ENCODE peak calls at places on chromosomes 1 and 21, in four cellular contexts. D, W, Q and I are unnamed samples.

GRCh38 chr1:209603877-209604276 is 20.4 kb downstream of the CAMK1G start:
- DNase-seq in D (no peak), W (no peak), Q (no peak), I (no peak)

GRCh38 chr1:181396811-181397210 is 86.5 kb upstream of the CACNA1E start:
- DNase-seq in D (no peak), W (no peak), Q (no peak), I (no peak)

GRCh38 chr1:59856725-59857338 is 42.1 kb downstream of the HOOK1 start:
- DNase-seq in D (no peak), W (no peak), Q (no peak), I (no peak)

GRCh38 chr1:203807211-203807610 is 11.8 kb downstream of the ZBED6 start:
- DNase-seq in D (no peak), W (no peak), Q (no peak), I (no peak)

GRCh38 chr1:1470626-1471388 is 758 bp upstream of the ATAD3B start:
- DNase-seq in D (no peak), W (no peak), Q (no peak), I (peak; percentile 20)

GRCh38 chr1:91774520-91775203 is 111.3 kb downstream of the TGFBR3 start:
- DNase-seq in D (no peak), W (no peak), Q (no peak), I (no peak)

GRCh38 chr1:221740941-221741363 is 937 bp downstream of the DUSP10 start:
- DNase-seq in D (no peak), W (no peak), Q (no peak), I (peak; percentile 51)

GRCh38 chr1:2534775-2535387 is 4.8 kb upstream of the HES5 start:
- DNase-seq in D (no peak), W (no peak), Q (no peak), I (peak; percentile 86)

GRCh38 chr1:229295745-229296144 is 24.8 kb downstream of the RAB4A start:
- DNase-seq in D (no peak), W (no peak), Q (no peak), I (no peak)

GRCh38 chr1:236890152-236891056 is 95.3 kb downstream of the MTR start:
- DNase-seq in D (no peak), W (no peak), Q (no peak), I (no peak)

GRCh38 chr1:52970149-52970548 is 43.1 kb downstream of the SCP2 start:
- DNase-seq in D (no peak), W (no peak), Q (no peak), I (peak; percentile 8)

GRCh38 chr1:211687462-211688215 is 12.2 kb upstream of the NEK2 start:
- DNase-seq in D (no peak), W (no peak), Q (no peak), I (no peak)

GRCh38 chr1:216598448-216598847 is 124.8 kb downstream of the ESRRG start:
- DNase-seq in D (no peak), W (no peak), Q (no peak), I (no peak)

GRCh38 chr1:106584127-106584526 is 472.3 kb upstream of the PRMT6 start:
- DNase-seq in D (no peak), W (no peak), Q (no peak), I (no peak)

GRCh38 chr1:201595381-201595780 is 56.5 kb downstream of the NAV1 start:
- DNase-seq in D (no peak), W (no peak), Q (no peak), I (no peak)

GRCh38 chr21:17476006-17476405 is 36.8 kb upstream of the CXADR start:
- DNase-seq in D (no peak), W (peak; percentile 45), Q (no peak), I (no peak)

GRCh38 chr1:227227761-227228160 is 90.5 kb downstream of the CDC42BPA start:
- DNase-seq in D (no peak), W (no peak), Q (no peak), I (no peak)

GRCh38 chr1:74771913-74772515 is 39.1 kb downstream of the TYW3 start:
- DNase-seq in D (no peak), W (no peak), Q (no peak), I (peak; percentile 68)

GRCh38 chr1:39776400-39776713 is 5.2 kb upstream of the OXCT2 start:
- DNase-seq in D (no peak), W (no peak), Q (peak; percentile 67), I (no peak)

GRCh38 chr1:36142121-36142520 is 7.2 kb downstream of the TRAPPC3 start:
- DNase-seq in D (no peak), W (no peak), Q (no peak), I (no peak)

GRCh38 chr1:62391369-62391971 is 45.4 kb upstream of the USP1 start:
- DNase-seq in D (no peak), W (no peak), Q (peak; percentile 36), I (peak; percentile 48)

GRCh38 chr21:17542371-17542992 is 29.6 kb downstream of the CXADR start:
- DNase-seq in D (no peak), W (no peak), Q (no peak), I (no peak)

DNA sequence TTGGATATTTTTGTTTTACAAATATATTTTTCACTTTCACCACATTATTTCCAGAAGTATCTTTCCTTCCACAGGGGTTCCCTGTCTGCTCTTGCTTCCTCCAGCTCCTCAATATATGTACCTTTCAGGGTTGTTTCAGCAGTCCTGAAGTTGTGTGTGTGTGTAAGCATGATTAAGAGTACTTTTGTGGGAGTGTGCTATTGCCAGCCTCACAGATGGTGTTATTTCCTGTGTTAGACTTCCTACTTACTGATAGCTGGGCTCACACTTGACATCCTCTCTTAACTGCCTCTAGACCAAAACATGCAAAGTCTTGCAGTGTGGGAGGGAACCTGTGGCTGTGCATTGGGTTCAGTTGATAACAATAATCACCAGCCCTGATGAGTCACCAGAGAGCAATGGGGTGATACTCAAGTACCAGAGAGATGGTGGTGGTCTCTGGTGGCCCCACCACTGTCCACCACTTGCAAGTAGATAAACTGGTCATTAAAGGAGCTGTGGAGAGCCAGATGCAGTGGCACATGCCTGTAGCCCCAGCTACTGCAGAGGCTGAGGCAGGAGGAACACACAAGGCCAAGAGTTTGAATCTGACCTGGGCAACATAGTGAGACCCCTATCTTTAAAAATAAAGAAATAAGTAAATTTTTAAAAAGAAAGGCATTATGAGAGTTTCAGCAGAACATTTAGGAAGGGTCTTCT is 126.7 kb downstream of the NR5A2 start:
- DNase-seq in D (no peak), W (no peak), Q (peak; percentile 68), I (no peak)
- TF ChIP-seq CTCF in D (no peak), W (no peak), Q (no peak), I (no peak)

DNA sequence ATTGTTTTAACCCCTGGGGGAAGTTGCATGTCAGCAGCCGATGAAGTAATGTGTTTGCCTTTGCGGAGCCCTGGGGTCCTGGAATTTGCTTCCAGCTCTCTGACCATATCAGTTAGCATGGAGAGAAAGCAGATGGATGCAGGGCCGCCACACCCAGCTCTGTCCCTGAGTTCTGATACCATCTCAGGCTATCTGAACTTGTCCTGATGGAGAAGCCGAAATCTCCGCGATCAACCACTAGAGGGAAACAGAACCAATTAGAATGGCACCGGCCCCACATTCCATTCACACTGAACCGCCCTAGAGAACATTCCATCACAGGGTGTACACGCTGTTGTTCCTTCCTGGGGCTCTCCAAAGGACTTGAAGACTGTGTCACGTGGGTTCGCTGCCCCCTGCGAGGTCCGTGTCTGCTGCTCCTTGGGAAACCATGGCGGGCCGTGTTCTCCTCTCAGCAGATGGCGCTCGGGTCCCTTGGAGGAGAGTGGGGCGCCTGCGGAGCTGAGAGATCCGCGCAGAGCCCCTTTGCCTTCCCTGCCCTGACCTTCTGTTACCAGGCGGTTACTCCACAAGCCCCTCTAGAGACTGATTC is 75.4 kb downstream of the ABCA4 start:
- DNase-seq in D (peak; percentile 66), W (peak; percentile 61), Q (peak; percentile 44), I (peak; percentile 90)
- TF ChIP-seq CTCF in D (peak; percentile 75), W (peak; percentile 66), Q (peak; percentile 45), I (peak; percentile 45)

GRCh38 chr1:178034676-178035075 is 59.2 kb upstream of the RASAL2 start:
- DNase-seq in D (no peak), W (no peak), Q (no peak), I (no peak)

GRCh38 chr1:178038372-178038771 is 55.5 kb upstream of the RASAL2 start:
- DNase-seq in D (no peak), W (no peak), Q (no peak), I (no peak)

GRCh38 chr1:178036090-178036489 is 57.8 kb upstream of the RASAL2 start:
- DNase-seq in D (no peak), W (no peak), Q (no peak), I (no peak)

GRCh38 chr1:178039826-178040380 is 54.0 kb upstream of the RASAL2 start:
- DNase-seq in D (no peak), W (no peak), Q (no peak), I (no peak)

GRCh38 chr1:178037510-178038253 is 56.2 kb upstream of the RASAL2 start:
- DNase-seq in D (peak; percentile 42), W (peak; percentile 94), Q (no peak), I (no peak)
- TF ChIP-seq CTCF in D (peak; percentile 30), W (peak; percentile 46), Q (no peak), I (no peak)

GRCh38 chr1:196690582-196690981 is 38.7 kb downstream of the CFH start:
- DNase-seq in D (no peak), W (no peak), Q (no peak), I (no peak)
- TF ChIP-seq CTCF in D (no peak), W (no peak), Q (no peak), I (no peak)

GRCh38 chr1:61079898-61080336 is 2.4 kb upstream of the NFIA start:
- DNase-seq in D (peak; percentile 53), W (peak; percentile 75), Q (no peak), I (peak; percentile 93)
- TF ChIP-seq CTCF in D (no peak), W (peak; percentile 34), Q (no peak), I (no peak)

GRCh38 chr1:151611288-151611790 is 511 bp upstream of the SNX27 start:
- DNase-seq in D (no peak), W (no peak), Q (no peak), I (peak; percentile 68)

GRCh38 chr1:151613275-151613867 is 1.5 kb downstream of the SNX27 start:
- DNase-seq in D (no peak), W (no peak), Q (no peak), I (no peak)

GRCh38 chr1:151610142-151610541 is 1.7 kb upstream of the SNX27 start:
- DNase-seq in D (no peak), W (no peak), Q (no peak), I (no peak)

GRCh38 chr1:151611832-151612505 is at the start of gene SNX27:
- DNase-seq in D (peak; percentile 78), W (peak; percentile 93), Q (peak; percentile 95), I (peak; percentile 96)

GRCh38 chr1:151612506-151613274 is 840 bp downstream of the SNX27 start:
- DNase-seq in D (peak; percentile 28), W (peak; percentile 50), Q (peak; percentile 53), I (no peak)
- TF ChIP-seq CTCF in D (no peak), W (no peak), Q (no peak), I (no peak)

GRCh38 chr1:37399205-37399604 is 75.2 kb upstream of the ZC3H12A start:
- DNase-seq in D (no peak), W (peak; percentile 48), Q (no peak), I (no peak)

GRCh38 chr1:37399830-37400790 is 74.3 kb upstream of the ZC3H12A start:
- DNase-seq in D (no peak), W (no peak), Q (no peak), I (no peak)

GRCh38 chr1:37398096-37398495 is 76.3 kb upstream of the ZC3H12A start:
- DNase-seq in D (no peak), W (no peak), Q (no peak), I (no peak)

DNA sequence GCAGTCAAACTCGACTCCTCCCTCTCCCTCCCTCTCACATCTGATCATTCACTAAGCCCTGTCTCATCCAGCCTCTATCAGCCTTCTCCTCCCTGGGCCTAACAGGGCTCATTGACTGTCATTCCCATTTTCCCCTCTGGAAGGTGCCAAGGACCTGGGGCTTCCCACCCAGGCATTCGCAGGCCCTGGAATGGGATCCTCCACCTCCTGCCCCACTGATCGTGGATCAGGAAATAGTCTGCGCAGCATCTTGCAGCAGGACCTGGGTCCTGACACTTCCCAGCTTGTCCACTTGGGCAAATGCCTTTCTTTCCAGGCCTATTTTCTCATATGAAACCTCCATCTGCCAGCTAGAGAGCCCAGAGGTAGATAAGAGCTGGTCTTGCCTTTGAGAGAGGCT is 71.2 kb upstream of the ZC3H12A start:
- DNase-seq in D (no peak), W (no peak), Q (no peak), I (no peak)
- TF ChIP-seq CTCF in D (no peak), W (no peak), Q (no peak), I (no peak)